ENCODE peak calls at places on chromosomes 12 and 14, in seven cellular contexts. M, R, W, Q, K, H and B are unnamed samples.

GRCh38 chr14:100524933-100525243 is 62.3 kb downstream of the BEGAIN start:
- DNase-seq in M (no peak), R (no peak), W (peak), Q (peak), K (peak), H (no peak), B (no peak)

GRCh38 chr12:68896881-68897540 is 36.0 kb downstream of the CPM start:
- DNase-seq in M (no peak), R (no peak), W (no peak), Q (no peak), K (no peak), H (no peak), B (no peak)

GRCh38 chr12:56629459-56630179 is 507 bp downstream of the BAZ2A start:
- DNase-seq in M (peak), R (peak), W (peak), Q (peak), K (peak), H (no peak), B (peak)

GRCh38 chr12:76881152-76881551 is 2.3 kb upstream of the CSRP2 start:
- DNase-seq in M (no peak), R (no peak), W (no peak), Q (no peak), K (no peak), H (no peak), B (no peak)

GRCh38 chr12:101925352-101925751 is 48.0 kb downstream of the DRAM1 start:
- DNase-seq in M (no peak), R (no peak), W (peak), Q (peak), K (no peak), H (peak), B (no peak)

GRCh38 chr12:71124833-71125460 is 32.9 kb downstream of the TSPAN8 start:
- DNase-seq in M (no peak), R (no peak), W (no peak), Q (no peak), K (no peak), H (no peak), B (no peak)

GRCh38 chr14:20455355-20456300 is 602 bp downstream of the APEX1 start:
- DNase-seq in M (peak), R (peak), W (peak), Q (no peak), K (peak), H (peak), B (no peak)

GRCh38 chr14:74579447-74580274 is 32.4 kb downstream of the LTBP2 start:
- DNase-seq in M (no peak), R (no peak), W (peak), Q (no peak), K (no peak), H (peak), B (no peak)

GRCh38 chr12:41932470-41932991 is 212.1 kb downstream of the GXYLT1 start:
- DNase-seq in M (peak), R (no peak), W (no peak), Q (peak), K (peak), H (peak), B (no peak)

GRCh38 chr14:105947599-105947998 is 421.2 kb downstream of the TMEM121 start:
- DNase-seq in M (no peak), R (no peak), W (no peak), Q (no peak), K (no peak), H (no peak), B (no peak)

GRCh38 chr12:76562158-76562557 is 2.6 kb upstream of the OSBPL8 start:
- DNase-seq in M (no peak), R (no peak), W (no peak), Q (no peak), K (no peak), H (no peak), B (no peak)

GRCh38 chr14:63155511-63156189 is 48.6 kb upstream of the RHOJ start:
- DNase-seq in M (no peak), R (no peak), W (no peak), Q (no peak), K (no peak), H (no peak), B (no peak)

GRCh38 chr12:89208661-89209096 is 143.6 kb downstream of the DUSP6 start:
- DNase-seq in M (no peak), R (no peak), W (no peak), Q (no peak), K (no peak), H (no peak), B (no peak)

GRCh38 chr14:105060751-105061427 is 4.3 kb downstream of the GPR132 start:
- DNase-seq in M (peak), R (no peak), W (no peak), Q (no peak), K (no peak), H (no peak), B (peak)

GRCh38 chr12:52900166-52900895 is 4.5 kb downstream of the KRT8 start:
- DNase-seq in M (no peak), R (no peak), W (no peak), Q (no peak), K (no peak), H (no peak), B (no peak)

GRCh38 chr12:47403681-47404080 is 302.1 kb downstream of the RPAP3 start:
- DNase-seq in M (no peak), R (no peak), W (no peak), Q (no peak), K (no peak), H (no peak), B (no peak)

GRCh38 chr12:75781532-75782046 is 250.0 kb downstream of the PHLDA1 start:
- DNase-seq in M (no peak), R (no peak), W (peak), Q (no peak), K (no peak), H (peak), B (no peak)

GRCh38 chr12:22821985-22822384 is 197.0 kb downstream of the ETNK1 start:
- DNase-seq in M (no peak), R (no peak), W (no peak), Q (no peak), K (no peak), H (no peak), B (no peak)

GRCh38 chr12:32611986-32612385 is 67.1 kb upstream of the DNM1L start:
- DNase-seq in M (no peak), R (no peak), W (no peak), Q (no peak), K (no peak), H (no peak), B (no peak)